ENCODE peak calls at places on chromosomes 6 and 20, in five cellular contexts. H is IMR-90, A is kidney, T is HCT116, V is colonic mucosa. C is an unnamed sample.

GRCh38 chr20:51759769-51760510 is 8.2 kb downstream of the ATP9A start:
- DNase-seq in H (no peak), A (no peak), T (no peak), V (no peak), C (no peak)

GRCh38 chr20:846894-847278 is 13.4 kb downstream of the FAM110A start:
- DNase-seq in H (no peak), A (peak; percentile 76), T (no peak), V (peak; percentile 36), C (no peak)

GRCh38 chr6:144767066-144767465 is 481.9 kb downstream of the UTRN start:
- DNase-seq in H (no peak), A (no peak), T (no peak), V (no peak), C (no peak)

GRCh38 chr6:54074591-54075195 is 36.5 kb upstream of the MLIP start:
- DNase-seq in H (no peak), A (no peak), T (no peak), V (no peak), C (peak; percentile 51)

GRCh38 chr6:93164781-93165180 is 254.6 kb downstream of the EPHA7 start:
- DNase-seq in H (no peak), A (no peak), T (no peak), V (no peak), C (no peak)

GRCh38 chr6:148367418-148368024 is 24.9 kb downstream of the SASH1 start:
- DNase-seq in H (peak; percentile 75), A (peak; percentile 79), T (no peak), V (peak; percentile 24), C (no peak)

GRCh38 chr20:46994341-46994740 is 99.7 kb downstream of the EYA2 start:
- DNase-seq in H (no peak), A (no peak), T (no peak), V (no peak), C (no peak)

GRCh38 chr6:113901482-113901881 is 44.3 kb downstream of the MARCKS start:
- DNase-seq in H (peak; percentile 70), A (no peak), T (no peak), V (no peak), C (no peak)

GRCh38 chr6:151025076-151025475 is 159.6 kb downstream of the MTHFD1L start:
- DNase-seq in H (no peak), A (no peak), T (no peak), V (no peak), C (no peak)

GRCh38 chr6:119201486-119201885 is 123.0 kb upstream of the FAM184A start:
- DNase-seq in H (no peak), A (no peak), T (no peak), V (no peak), C (no peak)

GRCh38 chr6:145892026-145892425 is 72.1 kb downstream of the SHPRH start:
- DNase-seq in H (no peak), A (no peak), T (no peak), V (no peak), C (no peak)

GRCh38 chr6:100506651-100507050 is 41.9 kb upstream of the SIM1 start:
- DNase-seq in H (peak; percentile 64), A (no peak), T (no peak), V (no peak), C (no peak)

GRCh38 chr20:51784299-51784698 is 16.1 kb upstream of the ATP9A start:
- DNase-seq in H (no peak), A (no peak), T (no peak), V (no peak), C (no peak)

GRCh38 chr6:39952170-39952569 is 17.9 kb upstream of the MOCS1 start:
- DNase-seq in H (peak; percentile 14), A (no peak), T (no peak), V (no peak), C (no peak)

GRCh38 chr6:134035823-134036296 is 16.6 kb downstream of the SLC2A12 start:
- DNase-seq in H (peak; percentile 64), A (no peak), T (peak; percentile 88), V (peak; percentile 59), C (no peak)

GRCh38 chr6:157912326-157912725 is 69.3 kb upstream of the SYNJ2 start:
- DNase-seq in H (peak; percentile 95), A (no peak), T (no peak), V (no peak), C (no peak)

GRCh38 chr6:134510121-134510520 is 192.2 kb upstream of the SGK1 start:
- DNase-seq in H (peak; percentile 85), A (no peak), T (no peak), V (no peak), C (no peak)

GRCh38 chr6:14499804-14500203 is 382.2 kb downstream of the CD83 start:
- DNase-seq in H (peak; percentile 87), A (no peak), T (peak; percentile 18), V (no peak), C (peak; percentile 75)

GRCh38 chr6:154367839-154368695 is 11.5 kb upstream of the IPCEF1 start:
- DNase-seq in H (no peak), A (no peak), T (no peak), V (no peak), C (no peak)

GRCh38 chr20:23165307-23165750 is 79.2 kb upstream of the CD93 start:
- DNase-seq in H (no peak), A (no peak), T (no peak), V (peak; percentile 74), C (peak; percentile 72)

GRCh38 chr6:151763938-151764680 is 43.4 kb upstream of the ESR1 start:
- DNase-seq in H (peak; percentile 73), A (peak; percentile 91), T (peak; percentile 53), V (peak; percentile 91), C (peak; percentile 99)

GRCh38 chr20:62800314-62801259 is 4.0 kb upstream of the OGFR start:
- DNase-seq in H (no peak), A (no peak), T (no peak), V (no peak), C (no peak)

GRCh38 chr6:111976169-111976568 is 77.7 kb upstream of the CCN6 start:
- DNase-seq in H (no peak), A (no peak), T (no peak), V (no peak), C (no peak)

GRCh38 chr6:4872841-4873240 is 96.6 kb downstream of the CDYL start:
- DNase-seq in H (peak; percentile 68), A (no peak), T (no peak), V (no peak), C (no peak)

GRCh38 chr20:48923149-48923718 is 1.7 kb downstream of the ARFGEF2 start:
- DNase-seq in H (no peak), A (no peak), T (no peak), V (no peak), C (no peak)

GRCh38 chr6:158026901-158027589 is 45.4 kb downstream of the SYNJ2 start:
- DNase-seq in H (no peak), A (peak; percentile 74), T (no peak), V (no peak), C (no peak)

GRCh38 chr6:36109092-36109491 is 21.2 kb upstream of the MAPK13 start:
- DNase-seq in H (no peak), A (no peak), T (no peak), V (no peak), C (no peak)

GRCh38 chr20:38589967-38590681 is 9.1 kb downstream of the ADIG start:
- DNase-seq in H (no peak), A (no peak), T (no peak), V (no peak), C (no peak)

GRCh38 chr6:42448391-42448790 is 3.3 kb downstream of the TRERF1 start:
- DNase-seq in H (no peak), A (no peak), T (no peak), V (no peak), C (no peak)

DNA sequence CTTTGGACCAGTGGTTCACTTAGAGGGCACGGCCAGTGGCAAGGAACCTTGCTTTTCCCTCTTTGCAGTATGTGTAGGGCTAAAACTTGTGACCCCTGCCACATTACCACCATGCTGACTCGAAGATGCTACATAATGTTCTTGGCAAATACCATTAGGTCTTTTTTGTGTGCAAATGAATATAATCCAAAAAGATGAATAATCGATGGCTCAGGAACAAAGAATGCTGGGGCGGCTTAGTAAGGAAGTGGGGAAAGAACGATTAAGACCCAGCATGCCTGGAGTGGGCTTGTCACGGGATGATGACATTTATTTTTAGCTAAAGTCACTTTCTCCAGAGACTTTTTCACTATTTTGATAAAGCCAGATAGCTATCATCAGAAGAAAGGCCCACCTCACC is 23.1 kb downstream of the CMTR1 start:
- DNase-seq in H (peak; percentile 88), A (no peak), T (no peak), V (no peak), C (no peak)
- H3K36me3 ChIP-seq in H (peaks cover 34% of the 10 kb centered on the region), A (peaks cover 64% of the 10 kb centered on the region), T (peaks cover 12% of the 10 kb centered on the region), V (no peaks in the 10 kb centered on the region), C (peaks cover 79% of the 10 kb centered on the region)

DNA sequence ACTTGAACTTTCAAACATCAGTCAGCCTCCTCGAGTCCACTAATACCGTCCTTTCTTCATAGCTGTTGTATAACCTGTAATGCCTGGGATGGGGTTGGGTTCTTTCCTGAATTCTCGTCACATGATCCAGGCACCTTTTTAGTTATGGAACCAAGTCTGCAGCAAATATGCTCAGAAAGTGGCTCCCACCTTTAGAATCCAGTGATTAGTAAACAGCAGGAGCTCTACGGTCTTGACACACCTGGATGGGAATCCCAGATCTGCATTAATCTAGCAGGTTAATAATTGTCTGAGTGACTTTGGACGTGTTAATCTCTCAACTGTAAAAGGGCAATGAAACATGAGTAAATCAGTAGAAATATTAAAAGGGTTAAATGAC is 729 bp upstream of the ZHX3 start:
- DNase-seq in H (no peak), A (no peak), T (no peak), V (peak; percentile 45), C (no peak)
- H3K9ac ChIP-seq in H (no peak overlapping the region), A (peak overlapping the region; percentile 54), T (peak overlapping the region; percentile 37), V (no peak overlapping the region), C (no peak overlapping the region)

GRCh38 chr6:64467656-64468055 is 832.1 kb downstream of the PHF3 start:
- DNase-seq in H (no peak), A (peak; percentile 31), T (no peak), V (no peak), C (no peak)
- TF ChIP-seq CTCF in H (no peak), A (no peak), T (no peak), V (no peak), C (no peak)

GRCh38 chr20:35478804-35479472 is 23.5 kb downstream of the CEP250 start:
- DNase-seq in H (no peak), A (no peak), T (no peak), V (no peak), C (peak; percentile 85)
- H3K36me3 ChIP-seq in H (peaks cover 46% of the 10 kb centered on the region), A (peaks cover 44% of the 10 kb centered on the region), T (peaks cover 46% of the 10 kb centered on the region), V (peaks cover 9% of the 10 kb centered on the region), C (peaks cover 50% of the 10 kb centered on the region)

DNA sequence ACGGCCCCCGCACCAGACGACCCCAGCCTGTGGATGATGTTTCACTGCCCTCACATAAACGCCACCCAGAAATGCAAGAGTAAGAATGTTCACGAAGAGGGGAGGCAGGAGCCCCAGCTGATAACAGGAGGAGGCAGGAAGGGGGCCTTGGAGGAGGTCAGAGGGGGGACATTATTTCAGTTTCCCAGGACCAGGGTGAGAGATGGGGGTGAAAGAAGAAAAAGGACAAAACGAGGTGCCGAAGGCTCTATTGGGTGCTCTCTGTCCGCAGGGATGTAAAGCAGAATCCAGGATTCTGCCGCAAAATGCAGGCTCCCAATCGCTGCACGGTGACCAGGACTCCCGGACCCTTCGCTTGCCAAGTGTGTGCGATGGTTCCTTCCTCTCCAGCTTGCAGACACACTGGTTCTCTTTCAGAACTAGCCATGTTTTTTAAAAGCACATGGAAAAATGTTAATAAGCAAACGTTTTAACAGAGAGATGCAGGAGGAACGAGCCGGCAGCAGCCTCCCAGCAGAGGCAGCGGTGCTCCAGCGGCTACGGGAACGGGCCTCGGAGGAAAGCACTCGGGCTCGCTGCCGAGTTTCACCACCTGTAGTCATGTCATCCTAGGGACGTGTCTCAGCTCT is 59.5 kb downstream of the ZNF831 start:
- DNase-seq in H (no peak), A (no peak), T (no peak), V (no peak), C (peak; percentile 76)
- H3K9ac ChIP-seq in H (no peak overlapping the region), A (no peak overlapping the region), T (no peak overlapping the region), V (peak overlapping the region; percentile 8), C (no peak overlapping the region)

C was measured in endodermal cell.